ENCODE peak calls at places on chromosomes 5 and 9, in six cellular contexts. Q is GM06990, R is Calu3, T is nephron progenitor cell, W is dorsolateral prefrontal cortex, E is HL-60. C is an unnamed sample.
A peak's percentile ranks its signal among the peaks of the same experiment; 100 is the strongest.

GRCh38 chr5:154481584-154482381 is 3.8 kb upstream of the HAND1 start:
- DNase-seq in E (no peak), T (no peak), W (no peak), R (no peak), Q (no peak), C (no peak)

GRCh38 chr5:51033215-51033614 is 350.0 kb upstream of the ISL1 start:
- DNase-seq in R (peak; percentile 21), W (no peak), Q (no peak), T (no peak), E (no peak), C (no peak)

GRCh38 chr9:4299006-4299795 is 667 bp downstream of the GLIS3 start:
- DNase-seq in T (peak; percentile 61), W (no peak), E (no peak), Q (peak; percentile 15), R (peak; percentile 13), C (no peak)

GRCh38 chr9:122144836-122145235 is 14.7 kb downstream of the NDUFA8 start:
- DNase-seq in R (no peak), E (no peak), T (no peak), W (no peak), Q (no peak), C (no peak)

GRCh38 chr5:149500922-149501582 is 50.2 kb downstream of the CSNK1A1 start:
- DNase-seq in T (no peak), Q (no peak), E (no peak), R (no peak), W (no peak), C (no peak)

GRCh38 chr5:65292196-65292595 is 189.5 kb downstream of the ADAMTS6 start:
- DNase-seq in E (no peak), T (no peak), Q (no peak), R (no peak), W (no peak), C (no peak)

GRCh38 chr5:111447822-111448221 is 64.5 kb downstream of the STARD4 start:
- DNase-seq in W (no peak), E (no peak), R (no peak), T (no peak), Q (no peak), C (no peak)

GRCh38 chr5:35393901-35394300 is 163.6 kb upstream of the PRLR start:
- DNase-seq in T (no peak), E (no peak), R (no peak), W (no peak), Q (no peak), C (peak; percentile 70)

GRCh38 chr9:14263707-14264483 is 50.0 kb downstream of the NFIB start:
- DNase-seq in E (no peak), R (no peak), T (no peak), Q (no peak), W (no peak), C (no peak)

GRCh38 chr5:59799668-59800374 is 93.7 kb downstream of the PDE4D start:
- DNase-seq in R (peak; percentile 46), T (peak; percentile 26), E (no peak), Q (no peak), W (no peak), C (no peak)

GRCh38 chr5:14090290-14090689 is 52.9 kb upstream of the TRIO start:
- DNase-seq in Q (no peak), E (no peak), W (no peak), T (no peak), R (no peak), C (no peak)

GRCh38 chr9:278651-279050 is 64.0 kb downstream of the DOCK8 start:
- DNase-seq in E (no peak), R (no peak), T (no peak), Q (no peak), W (no peak), C (no peak)

GRCh38 chr5:119368238-119368630 is 12.4 kb downstream of the TNFAIP8 start:
- DNase-seq in T (no peak), Q (peak; percentile 62), W (no peak), E (no peak), R (no peak), C (no peak)

GRCh38 chr9:684055-684949 is 157.2 kb upstream of the DMRT1 start:
- DNase-seq in T (peak; percentile 29), E (no peak), R (no peak), W (no peak), Q (no peak), C (no peak)

GRCh38 chr5:172002310-172002709 is 4.1 kb downstream of the FBXW11 start:
- DNase-seq in T (no peak), R (peak; percentile 34), E (peak; percentile 23), W (no peak), Q (no peak), C (no peak)

GRCh38 chr5:131814990-131815389 is 18.2 kb upstream of the FNIP1 start:
- DNase-seq in Q (no peak), T (no peak), R (peak; percentile 24), W (no peak), E (no peak), C (no peak)

GRCh38 chr9:109859447-109859846 is 79.4 kb downstream of the PALM2AKAP2 start:
- DNase-seq in R (no peak), W (no peak), Q (no peak), E (no peak), T (no peak), C (no peak)

GRCh38 chr9:118609355-118610044 is 759.7 kb downstream of the BRINP1 start:
- DNase-seq in W (no peak), Q (no peak), T (no peak), E (no peak), R (no peak), C (no peak)

GRCh38 chr5:122187426-122187825 is 58.1 kb downstream of the ZNF474 start:
- DNase-seq in T (no peak), E (no peak), Q (no peak), W (no peak), R (no peak), C (no peak)

GRCh38 chr5:74556631-74557595 is 83.6 kb downstream of the ENC1 start:
- DNase-seq in W (no peak), R (no peak), Q (no peak), T (no peak), E (no peak), C (no peak)

GRCh38 chr9:32264171-32264862 is 120.1 kb upstream of the ACO1 start:
- DNase-seq in Q (no peak), R (no peak), W (no peak), E (no peak), T (peak; percentile 21), C (no peak)

GRCh38 chr5:126234563-126235195 is 188.5 kb upstream of the GRAMD2B start:
- DNase-seq in Q (no peak), E (no peak), W (no peak), T (peak; percentile 10), R (peak; percentile 54), C (no peak)

GRCh38 chr9:76026796-76027195 is 136.3 kb downstream of the PCSK5 start:
- DNase-seq in W (no peak), T (no peak), Q (no peak), E (no peak), R (no peak), C (no peak)

GRCh38 chr5:93894471-93895354 is 153.3 kb upstream of the POU5F2 start:
- DNase-seq in E (no peak), Q (no peak), T (no peak), W (no peak), R (no peak), C (no peak)

GRCh38 chr5:77006124-77006523 is 24.1 kb upstream of the AGGF1 start:
- DNase-seq in Q (no peak), R (no peak), W (no peak), T (no peak), E (no peak), C (no peak)
- TF ChIP-seq CTCF in Q (no peak), R (no peak), W (no peak), T (no peak), E (no peak), C (no peak)

GRCh38 chr9:136545065-136545965 is 533 bp downstream of the NOTCH1 start:
- DNase-seq in T (peak; percentile 50), Q (peak; percentile 75), W (no peak), R (peak; percentile 18), E (no peak), C (no peak)
- TF ChIP-seq CTCF in T (no peak), Q (no peak), W (no peak), R (no peak), E (no peak), C (no peak)

DNA sequence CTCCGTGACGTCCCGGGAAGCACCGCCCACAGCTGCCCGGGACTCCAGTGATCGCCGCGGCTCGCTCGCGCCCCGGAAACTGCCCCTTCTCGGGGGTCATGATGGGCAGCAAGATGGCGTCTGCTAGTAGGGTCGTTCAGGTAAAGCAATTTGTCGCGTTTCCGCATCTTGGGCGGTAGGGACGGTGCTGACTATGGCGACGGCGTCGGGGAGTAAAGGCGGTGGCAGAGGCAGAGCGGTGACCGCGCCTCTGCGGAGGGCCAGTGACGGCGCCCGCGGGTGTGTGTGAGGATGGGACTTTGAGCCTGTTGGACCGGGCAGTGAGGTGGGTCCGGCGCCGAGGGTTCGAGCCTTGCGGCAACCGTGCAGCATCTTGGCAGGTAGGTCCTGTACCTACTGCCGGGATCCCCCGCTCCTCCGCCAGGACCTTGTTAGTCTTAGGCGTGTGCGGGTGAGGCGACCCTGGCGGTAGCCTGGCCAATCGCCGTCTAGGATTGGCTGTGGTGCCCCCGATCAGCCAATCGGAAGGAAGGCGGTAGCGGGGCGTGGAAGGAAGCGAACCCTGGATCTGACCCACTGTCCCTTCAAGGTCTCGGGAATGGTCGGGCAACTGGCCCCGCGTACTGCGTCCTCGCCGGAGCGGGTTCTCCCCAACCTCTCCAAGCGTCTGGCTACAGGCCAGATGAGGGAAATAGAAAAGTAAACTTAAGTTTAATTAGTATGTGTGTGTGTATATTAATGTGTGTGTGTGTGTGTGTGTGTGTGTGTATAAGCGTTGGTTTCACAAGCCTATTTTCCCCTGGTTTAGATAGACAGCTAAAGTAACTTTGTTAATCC is 16.7 kb upstream of the CDK7 start:
- DNase-seq in W (peak; percentile 97), R (peak; percentile 97), Q (peak; percentile 98), E (peak; percentile 56), T (peak; percentile 97), C (peak; percentile 94)
- TF ChIP-seq CTCF in W (peak; percentile 52), R (no peak), Q (no peak), E (no peak), T (no peak), C (peak; percentile 20)

DNA sequence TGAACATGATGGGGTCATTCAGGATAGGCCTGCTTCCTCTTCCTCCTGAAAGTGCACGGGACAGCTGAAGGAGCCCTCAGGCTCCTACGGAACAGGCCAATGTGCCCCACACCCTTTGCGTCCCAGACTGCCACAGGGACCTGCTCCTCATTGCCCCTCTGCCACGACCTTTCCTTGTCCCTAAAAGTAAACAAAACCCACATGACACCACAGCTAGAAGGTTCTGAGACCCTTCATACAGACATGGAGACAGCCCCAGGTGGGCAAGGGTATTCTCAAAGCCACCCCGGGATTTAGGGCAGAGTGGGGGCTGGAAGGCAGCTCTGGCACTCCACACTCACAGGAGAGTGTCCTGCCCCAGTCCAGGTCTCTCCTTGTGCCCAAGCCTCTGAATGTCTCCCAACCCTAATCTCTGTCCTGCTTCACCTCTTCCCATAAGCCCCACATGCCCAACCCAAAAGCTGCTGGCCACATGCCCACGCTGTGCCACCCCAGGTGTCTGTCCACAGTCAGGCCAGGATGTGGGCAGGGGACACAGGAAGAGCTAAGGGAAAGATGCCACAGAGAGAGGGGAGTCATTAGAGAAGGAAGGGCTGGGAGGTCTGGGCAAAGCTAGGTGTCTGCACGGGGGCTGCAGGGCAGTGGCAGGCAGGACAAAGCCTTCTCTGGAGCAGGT is 800 bp downstream of the AMBP start:
- DNase-seq in T (no peak), Q (no peak), R (no peak), W (no peak), E (no peak), C (peak; percentile 13)
- TF ChIP-seq CTCF in T (no peak), Q (no peak), R (no peak), W (no peak), E (no peak), C (no peak)